ENCODE peak calls at places on chromosomes 7 and 10, in four cellular contexts. F, M, N and Q are unnamed samples.

GRCh38 chr7:149773446-149774236 is at the start of gene ZNF467:
- DNase-seq in F (peak; percentile 83), M (peak; percentile 19), N (peak; percentile 69), Q (no peak)

GRCh38 chr7:113562242-113562641 is 356.6 kb downstream of the PPP1R3A start:
- DNase-seq in F (no peak), M (no peak), N (no peak), Q (no peak)

GRCh38 chr7:24786941-24787340 is 29.7 kb upstream of the GSDME start:
- DNase-seq in F (no peak), M (no peak), N (peak; percentile 84), Q (no peak)

GRCh38 chr10:73857446-73857845 is 16.9 kb downstream of the CAMK2G start:
- DNase-seq in F (no peak), M (no peak), N (no peak), Q (no peak)

GRCh38 chr7:121909721-121910359 is 36.9 kb downstream of the PTPRZ1 start:
- DNase-seq in F (no peak), M (no peak), N (no peak), Q (no peak)

GRCh38 chr7:25012254-25012653 is 32.3 kb upstream of the OSBPL3 start:
- DNase-seq in F (no peak), M (no peak), N (no peak), Q (no peak)

GRCh38 chr7:89003619-89003956 is 208.1 kb upstream of the TEX47 start:
- DNase-seq in F (no peak), M (no peak), N (no peak), Q (no peak)

GRCh38 chr7:143013473-143013872 is 13.5 kb downstream of the OR9A2 start:
- DNase-seq in F (no peak), M (no peak), N (peak; percentile 58), Q (no peak)

GRCh38 chr10:97401455-97401919 is 347 bp upstream of the RRP12 start:
- DNase-seq in F (no peak), M (no peak), N (no peak), Q (no peak)